ENCODE peak calls at places on chromosome 20, in four cellular contexts. K is IMR-90, C is erythroblast, N is A549. J is an unnamed sample.

GRCh38 chr20:32678948-32679347 is 5.2 kb upstream of the C20orf203 start:
- DNase-seq in K (peak), C (no peak), N (no peak), J (no peak)

GRCh38 chr20:50632236-50632635 is 59.1 kb downstream of the RIPOR3 start:
- DNase-seq in K (no peak), C (no peak), N (no peak), J (no peak)

GRCh38 chr20:43938932-43939761 is 24.5 kb downstream of the TOX2 start:
- DNase-seq in K (peak), C (no peak), N (peak), J (peak)

GRCh38 chr20:19850190-19850533 is 92.1 kb downstream of the RIN2 start:
- DNase-seq in K (no peak), C (no peak), N (no peak), J (no peak)

GRCh38 chr20:43744121-43744520 is 17.3 kb upstream of the GTSF1L start:
- DNase-seq in K (peak), C (no peak), N (no peak), J (peak)

GRCh38 chr20:51014797-51015722 is 7.8 kb downstream of the KCNG1 start:
- DNase-seq in K (peak), C (peak), N (peak), J (peak)

GRCh38 chr20:4875578-4876067 is 125.7 kb downstream of the SLC23A2 start:
- DNase-seq in K (no peak), C (no peak), N (no peak), J (no peak)

GRCh38 chr20:64177787-64178186 is 13.5 kb downstream of the MYT1 start:
- DNase-seq in K (no peak), C (no peak), N (no peak), J (no peak)

GRCh38 chr20:53957421-53958172 is 112.8 kb downstream of the BCAS1 start:
- DNase-seq in K (peak), C (no peak), N (no peak), J (no peak)

GRCh38 chr20:63748356-63749270 is 9.0 kb downstream of the SLC2A4RG start:
- DNase-seq in K (no peak), C (no peak), N (no peak), J (no peak)

GRCh38 chr20:36355469-36356171 is 49.5 kb downstream of the DLGAP4 start:
- DNase-seq in K (no peak), C (no peak), N (no peak), J (no peak)

GRCh38 chr20:8545212-8545611 is 413.1 kb downstream of the PLCB1 start:
- DNase-seq in K (peak), C (no peak), N (no peak), J (no peak)

GRCh38 chr20:51385941-51386530 is 156.5 kb downstream of the NFATC2 start:
- DNase-seq in K (peak), C (peak), N (peak), J (peak)

GRCh38 chr20:21516180-21516567 is 2.3 kb upstream of the NKX2-2 start:
- DNase-seq in K (no peak), C (no peak), N (no peak), J (no peak)

GRCh38 chr20:5844063-5844681 is 94.0 kb downstream of the SHLD1 start:
- DNase-seq in K (peak), C (no peak), N (peak), J (peak)

GRCh38 chr20:34713194-34713943 is 9.2 kb downstream of the TP53INP2 start:
- DNase-seq in K (peak), C (peak), N (peak), J (peak)

GRCh38 chr20:63443606-63444395 is 28.7 kb downstream of the KCNQ2 start:
- DNase-seq in K (no peak), C (no peak), N (no peak), J (no peak)

GRCh38 chr20:4781211-4781610 is 59.5 kb downstream of the PRND start:
- DNase-seq in K (no peak), C (no peak), N (no peak), J (no peak)

GRCh38 chr20:10005885-10006284 is 28.9 kb upstream of the ANKEF1 start:
- DNase-seq in K (no peak), C (no peak), N (no peak), J (no peak)

GRCh38 chr20:40571625-40572024 is 117.4 kb downstream of the MAFB start:
- DNase-seq in K (no peak), C (no peak), N (no peak), J (no peak)

GRCh38 chr20:54479138-54479906 is 3.9 kb downstream of the DOK5 start:
- DNase-seq in K (peak), C (no peak), N (no peak), J (no peak)

GRCh38 chr20:36415475-36416002 is 109.4 kb downstream of the DLGAP4 start:
- DNase-seq in K (no peak), C (no peak), N (no peak), J (no peak)

GRCh38 chr20:20228351-20228750 is 139.6 kb upstream of the INSM1 start:
- DNase-seq in K (no peak), C (no peak), N (no peak), J (no peak)

GRCh38 chr20:25178563-25179438 is 16.7 kb upstream of the ENTPD6 start:
- DNase-seq in K (peak), C (peak), N (peak), J (peak)

GRCh38 chr20:53608456-53609413 is 15.1 kb upstream of the ZNF217 start:
- DNase-seq in K (no peak), C (peak), N (no peak), J (no peak)

GRCh38 chr20:51134405-51134804 is 111.5 kb upstream of the KCNG1 start:
- DNase-seq in K (no peak), C (no peak), N (no peak), J (no peak)

GRCh38 chr20:40305303-40305702 is 383.7 kb downstream of the MAFB start:
- DNase-seq in K (no peak), C (no peak), N (no peak), J (no peak)

GRCh38 chr20:59785986-59786753 is 147.3 kb downstream of the SYCP2 start:
- DNase-seq in K (no peak), C (no peak), N (no peak), J (no peak)

GRCh38 chr20:49880177-49880576 is 35.2 kb downstream of the SPATA2 start:
- DNase-seq in K (peak), C (no peak), N (no peak), J (no peak)

GRCh38 chr20:14142964-14143627 is 147.8 kb downstream of the MACROD2 start:
- DNase-seq in K (peak), C (no peak), N (no peak), J (no peak)

GRCh38 chr20:3777726-3778629 is 3.3 kb downstream of the SPEF1 start:
- DNase-seq in K (no peak), C (peak), N (peak), J (no peak)

GRCh38 chr20:49510562-49511117 is 28.2 kb upstream of the KCNB1 start:
- DNase-seq in K (peak), C (no peak), N (no peak), J (peak)

DNA sequence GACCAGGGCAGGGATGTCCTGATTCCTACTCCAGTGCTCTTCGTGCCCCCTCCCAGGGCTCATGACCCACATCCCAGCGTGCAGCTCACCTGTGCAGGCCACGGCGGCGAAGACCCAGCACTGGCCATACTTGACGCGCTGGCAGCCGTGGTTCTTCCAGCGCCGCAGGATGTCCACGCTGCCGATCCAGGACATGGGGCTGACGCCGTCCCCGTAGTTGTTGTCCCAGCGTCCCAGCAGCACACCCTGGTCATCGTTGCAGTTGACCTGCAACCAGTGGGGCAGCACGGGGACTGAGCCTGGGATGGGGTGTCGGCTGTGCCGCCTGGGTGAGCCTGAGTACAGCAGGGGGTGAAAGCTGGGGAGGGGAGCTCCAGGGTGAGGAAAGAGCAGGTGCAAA is 18.4 kb downstream of the TGM2 start:
- DNase-seq in K (no peak), C (no peak), N (no peak), J (no peak)
- TF ChIP-seq POLR2A in K (no peak), C (no peak), N (no peak), J (no peak)

DNA sequence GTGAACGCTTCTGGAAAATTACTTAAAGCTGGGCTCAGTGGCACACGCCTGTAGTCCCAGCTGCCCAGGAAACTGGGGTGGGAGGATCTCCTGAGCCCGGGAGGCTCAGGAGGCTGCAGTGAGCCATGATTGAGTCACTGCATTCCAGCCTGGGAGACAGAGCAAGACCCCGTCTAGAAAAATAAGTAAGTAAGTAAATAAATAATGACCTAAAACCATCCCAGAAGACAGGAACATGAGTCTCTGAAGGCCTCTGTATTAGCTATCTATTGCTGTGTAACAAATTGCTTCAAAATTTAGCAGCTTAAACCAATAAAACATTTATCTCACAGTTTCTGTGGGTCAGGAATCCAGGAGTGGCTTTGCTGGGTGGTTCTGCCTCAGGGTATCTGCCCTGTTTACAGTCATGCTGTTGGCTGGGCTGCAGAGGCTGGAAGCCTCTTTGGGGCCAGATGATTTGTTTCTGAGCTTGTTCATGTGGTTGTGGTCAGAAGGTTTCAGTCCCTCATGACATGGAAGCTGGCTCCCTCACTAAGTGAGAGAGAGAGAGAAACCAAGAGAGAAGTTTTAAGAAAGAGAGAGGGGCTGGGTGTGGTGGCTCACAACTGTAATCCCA is 48.4 kb upstream of the NCOA3 start:
- DNase-seq in K (peak), C (no peak), N (peak), J (peak)
- TF ChIP-seq POLR2A in K (no peak), C (no peak), N (no peak), J (no peak)

GRCh38 chr20:33679758-33680485 is 5.7 kb upstream of the NECAB3 start:
- DNase-seq in K (no peak), C (no peak), N (no peak), J (no peak)
- TF ChIP-seq POLR2A in K (no peak), C (no peak), N (no peak), J (no peak)

DNA sequence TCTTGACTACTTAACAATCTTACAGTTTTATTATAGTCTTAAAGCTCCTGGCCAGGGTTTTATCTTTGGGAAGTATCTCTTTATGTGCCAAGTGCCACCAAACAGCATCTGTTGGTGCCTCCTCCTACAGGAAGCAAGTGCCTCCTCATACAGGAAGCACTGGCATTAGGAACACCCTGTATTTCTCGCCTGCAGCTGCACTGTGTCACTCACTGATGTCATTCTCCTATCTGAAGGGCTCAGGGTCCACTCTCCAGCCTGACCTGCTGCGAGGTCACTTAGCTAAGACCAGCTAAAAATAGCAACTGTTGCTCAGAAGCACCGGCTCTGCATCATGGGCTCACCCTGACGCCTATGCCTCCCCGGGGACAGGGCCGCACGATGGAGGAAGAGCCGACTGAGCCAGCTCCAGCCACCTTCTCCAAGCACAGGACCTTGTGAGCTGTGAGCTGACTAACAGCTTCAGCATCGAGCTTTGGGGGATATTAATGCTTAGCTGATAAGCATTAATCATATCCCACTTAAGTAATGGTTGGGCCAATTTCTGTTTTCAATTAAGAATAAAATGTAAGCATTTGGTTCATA is 66.3 kb upstream of the CD93 start:
- DNase-seq in K (peak), C (peak), N (no peak), J (no peak)
- TF ChIP-seq POLR2A in K (no peak), C (no peak), N (no peak), J (no peak)

DNA sequence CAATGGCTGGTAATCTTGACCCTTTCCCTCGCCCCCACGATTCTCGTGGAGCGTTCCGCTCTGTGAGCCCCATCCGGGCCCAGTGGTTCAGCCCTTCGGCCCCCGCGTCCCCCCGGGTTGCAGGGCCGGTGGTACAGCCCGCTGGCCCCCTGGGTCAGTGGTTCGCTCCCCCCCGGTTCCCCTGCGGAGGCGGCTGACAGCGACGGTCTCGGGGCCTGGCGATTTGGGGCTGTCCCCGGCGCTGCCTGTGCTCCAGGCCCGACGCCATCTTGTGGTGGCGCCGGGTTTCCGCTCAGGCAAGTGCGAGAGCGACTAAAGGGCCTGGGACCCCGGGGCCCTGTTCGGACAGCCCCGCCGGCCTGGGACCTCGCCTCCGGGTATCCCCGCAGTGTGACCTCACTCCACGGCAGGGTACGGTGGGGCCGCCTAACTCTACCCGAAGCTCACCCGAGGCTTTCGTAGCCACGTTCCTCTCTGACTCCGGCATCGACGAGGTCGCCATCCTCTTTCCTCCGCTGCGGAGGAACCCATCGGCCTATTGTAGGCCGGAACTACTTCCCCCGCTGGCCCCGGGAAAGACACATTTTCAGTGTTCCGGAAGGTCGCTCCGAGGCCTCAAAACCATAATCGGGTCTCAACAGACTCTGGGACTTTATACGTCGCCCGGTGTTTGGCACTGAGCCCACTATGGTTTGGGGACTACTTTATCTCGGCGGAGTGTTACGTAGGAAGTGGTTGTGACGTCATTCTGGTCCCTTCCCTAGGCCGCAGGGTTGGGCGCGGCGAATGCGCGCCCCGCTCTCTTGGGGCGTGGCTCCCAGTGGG is at the start of gene ZNF335:
- DNase-seq in K (peak), C (peak), N (peak), J (peak)
- TF ChIP-seq POLR2A in K (peak), C (peak), N (peak), J (peak)

DNA sequence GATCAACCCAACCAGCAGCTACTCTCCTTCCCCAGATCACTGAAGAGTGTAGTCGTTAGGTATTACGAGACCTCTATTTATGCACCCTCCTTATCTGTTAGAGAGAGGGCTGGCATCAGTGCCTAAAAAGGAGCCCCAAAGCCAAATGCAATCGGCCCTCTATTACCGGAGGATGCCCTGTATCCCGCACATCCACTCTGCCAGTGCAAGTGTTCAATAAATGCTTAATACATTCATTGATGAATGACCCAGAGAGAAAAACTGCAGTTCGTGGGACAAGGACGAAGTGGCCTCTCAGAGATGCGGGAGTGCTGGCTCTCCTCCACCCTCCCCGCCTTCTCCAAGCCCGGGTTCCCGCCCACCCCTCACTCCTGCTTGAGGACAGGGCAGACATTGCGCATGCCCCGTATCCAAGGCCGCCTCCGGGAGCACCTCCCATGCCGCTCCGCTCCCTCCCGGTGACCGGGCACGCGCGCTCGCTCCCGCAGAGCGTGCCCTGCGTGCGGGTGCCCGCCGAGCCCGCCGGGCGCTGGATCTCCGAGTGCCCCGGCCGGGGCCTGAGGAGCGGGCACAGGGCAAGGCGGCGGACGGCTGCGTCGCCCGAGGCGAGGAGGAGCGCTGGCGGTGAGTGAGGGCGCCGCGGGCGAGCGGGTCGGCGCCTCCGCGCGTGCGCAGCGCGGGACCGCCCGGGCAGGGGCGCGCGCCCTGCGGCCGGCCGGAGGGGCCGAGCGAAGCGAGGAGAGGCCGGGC is 27.2 kb upstream of the BTBD3 start:
- DNase-seq in K (peak), C (peak), N (peak), J (peak)
- TF ChIP-seq POLR2A in K (peak), C (peak), N (peak), J (peak)

GRCh38 chr20:61686081-61686936 is 379.4 kb downstream of the TAF4 start:
- DNase-seq in K (no peak), C (no peak), N (no peak), J (no peak)

GRCh38 chr20:61684136-61684535 is 381.5 kb downstream of the TAF4 start:
- DNase-seq in K (no peak), C (no peak), N (no peak), J (no peak)

GRCh38 chr20:61684583-61685235 is 381.0 kb downstream of the TAF4 start:
- DNase-seq in K (no peak), C (no peak), N (no peak), J (no peak)

GRCh38 chr20:61683721-61684120 is 382.0 kb downstream of the TAF4 start:
- DNase-seq in K (no peak), C (no peak), N (no peak), J (no peak)

GRCh38 chr20:61685462-61685861 is 380.2 kb downstream of the TAF4 start:
- DNase-seq in K (no peak), C (no peak), N (no peak), J (no peak)
- TF ChIP-seq POLR2A in K (no peak), C (no peak), N (no peak), J (no peak)

GRCh38 chr20:58459058-58459743 is 56.0 kb downstream of the APCDD1L start:
- DNase-seq in K (no peak), C (no peak), N (no peak), J (no peak)
- TF ChIP-seq POLR2A in K (no peak), C (no peak), N (no peak), J (no peak)

GRCh38 chr20:833450-834150 is at the start of gene FAM110A:
- DNase-seq in K (peak), C (peak), N (peak), J (peak)
- TF ChIP-seq POLR2A in K (no peak), C (peak), N (peak), J (peak)

DNA sequence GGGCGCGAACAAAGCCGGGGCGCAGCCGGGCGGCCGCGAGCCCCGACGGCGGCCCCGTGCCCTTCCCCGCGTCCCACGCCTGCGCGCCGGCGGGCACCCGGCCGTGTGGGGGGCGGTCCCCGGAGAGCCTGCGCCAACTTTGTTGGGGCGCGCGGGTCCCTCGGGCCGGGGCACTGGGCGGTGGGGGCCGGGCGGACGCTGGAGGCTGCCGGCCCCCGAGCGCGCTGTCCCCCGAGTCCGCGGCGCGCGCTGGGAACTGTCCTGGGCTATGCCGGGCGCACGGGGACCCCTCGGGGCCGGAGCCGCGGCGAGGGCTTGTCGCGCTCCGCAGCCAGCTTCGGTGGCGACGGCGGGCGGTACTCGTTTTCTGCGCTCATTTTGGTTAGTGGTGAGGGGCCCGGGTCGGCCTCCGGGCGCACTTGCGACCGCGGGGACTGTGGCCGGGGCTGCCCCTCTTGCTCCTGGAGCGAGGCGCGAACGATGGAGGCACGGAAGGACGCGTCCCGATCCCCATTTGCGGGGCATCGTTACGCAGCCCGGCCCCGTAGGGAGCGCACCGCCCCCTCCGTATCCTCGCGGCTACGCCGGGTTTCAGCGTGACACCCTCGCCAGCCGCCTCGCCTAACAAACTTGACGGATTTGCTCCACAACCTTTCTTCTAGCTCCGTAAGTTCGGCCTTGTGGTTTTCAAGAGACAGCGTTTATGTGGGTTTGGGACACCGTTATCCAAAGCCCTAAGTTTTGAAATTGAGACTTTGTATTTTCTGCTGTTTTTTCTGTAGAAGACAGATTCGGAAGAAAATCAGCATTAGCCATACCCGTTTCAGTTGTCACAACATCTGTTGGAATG is 632 bp downstream of the SS18L1 start:
- DNase-seq in K (peak), C (peak), N (peak), J (no peak)
- TF ChIP-seq POLR2A in K (no peak), C (peak), N (no peak), J (peak)

J was measured in H54.